ENCODE peak calls at places on chromosomes 4 and X, in six cellular contexts. V, D, Q, R, H and E are unnamed samples.

GRCh38 chr4:33837043-33837442 is 2407.3 kb downstream of the ARAP2 start:
- DNase-seq in V (peak; percentile 79), D (no peak), Q (peak; percentile 80), R (no peak), H (peak; percentile 32), E (no peak)

GRCh38 chr4:28238756-28239155 is 1378.1 kb downstream of the STIM2 start:
- DNase-seq in V (peak; percentile 6), D (no peak), Q (no peak), R (no peak), H (no peak), E (no peak)

GRCh38 chr4:163367651-163368050 is 24.0 kb downstream of the NPY5R start:
- DNase-seq in V (peak; percentile 50), D (no peak), Q (no peak), R (no peak), H (no peak), E (no peak)

GRCh38 chr4:147481577-147482109 is 746 bp downstream of the EDNRA start:
- DNase-seq in V (peak; percentile 46), D (peak; percentile 20), Q (no peak), R (peak; percentile 61), H (no peak), E (peak; percentile 37)

GRCh38 chr4:128670434-128670999 is 139.0 kb upstream of the JADE1 start:
- DNase-seq in V (no peak), D (no peak), Q (no peak), R (no peak), H (no peak), E (no peak)

GRCh38 chr4:6480532-6481088 is 8.2 kb upstream of the PPP2R2C start:
- DNase-seq in V (no peak), D (no peak), Q (no peak), R (no peak), H (peak; percentile 20), E (peak; percentile 5)

GRCh38 chrX:149283853-149284252 is 221.3 kb downstream of the IDS start:
- DNase-seq in V (no peak), D (no peak), Q (no peak), R (no peak), H (no peak), E (no peak)

GRCh38 chr4:110869862-110870577 is 247.1 kb upstream of the PITX2 start:
- DNase-seq in V (no peak), D (no peak), Q (peak; percentile 25), R (no peak), H (no peak), E (no peak)

GRCh38 chr4:134313591-134313990 is 112.0 kb upstream of the PABPC4L start:
- DNase-seq in V (no peak), D (no peak), Q (no peak), R (no peak), H (no peak), E (no peak)

GRCh38 chr4:116099596-116099995 is 985.8 kb downstream of the TRAM1L1 start:
- DNase-seq in V (peak; percentile 24), D (no peak), Q (no peak), R (no peak), H (no peak), E (no peak)

GRCh38 chr4:184444953-184445309 is 29.4 kb downstream of the IRF2 start:
- DNase-seq in V (no peak), D (no peak), Q (no peak), R (no peak), H (no peak), E (no peak)

GRCh38 chr4:127936974-127937373 is 28.0 kb downstream of the MFSD8 start:
- DNase-seq in V (peak; percentile 7), D (no peak), Q (peak; percentile 30), R (no peak), H (no peak), E (no peak)

GRCh38 chr4:17721496-17722360 is 59.7 kb downstream of the FAM184B start:
- DNase-seq in V (no peak), D (no peak), Q (peak; percentile 23), R (peak; percentile 39), H (no peak), E (no peak)

GRCh38 chr4:76779740-76780459 is 118.0 kb downstream of the SOWAHB start:
- DNase-seq in V (no peak), D (no peak), Q (peak; percentile 78), R (no peak), H (no peak), E (no peak)

GRCh38 chr4:79334341-79334740 is 8.5 kb upstream of the NAA11 start:
- DNase-seq in V (no peak), D (no peak), Q (no peak), R (no peak), H (no peak), E (no peak)

GRCh38 chr4:79341893-79342653 is 16.2 kb upstream of the NAA11 start:
- DNase-seq in V (no peak), D (no peak), Q (no peak), R (no peak), H (no peak), E (no peak)

GRCh38 chr4:79334783-79335182 is 8.9 kb upstream of the NAA11 start:
- DNase-seq in V (no peak), D (no peak), Q (no peak), R (no peak), H (no peak), E (no peak)

GRCh38 chr4:79340568-79340967 is 14.7 kb upstream of the NAA11 start:
- DNase-seq in V (no peak), D (no peak), Q (no peak), R (no peak), H (no peak), E (no peak)

DNA sequence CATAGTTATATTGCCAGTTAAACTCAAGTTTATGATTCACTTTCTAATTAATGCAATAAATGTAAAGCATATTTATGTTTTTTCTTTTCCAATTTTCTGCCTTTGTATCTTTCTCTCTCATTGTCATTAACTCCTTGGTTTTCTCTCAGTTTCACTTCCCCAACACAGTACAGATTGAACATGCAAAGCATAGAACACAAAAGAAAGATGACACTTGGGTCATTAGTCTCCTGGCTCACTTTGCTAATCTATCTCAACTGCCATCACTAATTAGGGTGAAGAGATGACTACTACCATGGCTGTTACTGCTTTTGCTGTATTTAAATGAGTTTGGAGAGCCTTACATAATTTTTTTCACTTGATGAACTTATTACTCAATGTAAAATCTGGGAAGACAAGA is 12.3 kb upstream of the NAA11 start:
- DNase-seq in V (no peak), D (no peak), Q (no peak), R (no peak), H (no peak), E (no peak)
- H3K23ac ChIP-seq in V (no peak overlapping the region), D (no peak overlapping the region), Q (no peak overlapping the region), R (no peak overlapping the region), H (no peak overlapping the region), E (no peak overlapping the region)

GRCh38 chr4:71303850-71304249 is 35.0 kb upstream of the SLC4A4 start:
- DNase-seq in V (no peak), D (no peak), Q (peak; percentile 57), R (no peak), H (no peak), E (no peak)
- H3K14ac ChIP-seq in V (no peak overlapping the region), D (no peak overlapping the region), Q (no peak overlapping the region), R (no peak overlapping the region), H (no peak overlapping the region), E (no peak overlapping the region)

GRCh38 chr4:15145709-15146108 is 143.4 kb downstream of the CPEB2 start:
- DNase-seq in V (no peak), D (no peak), Q (no peak), R (no peak), H (no peak), E (no peak)
- H3K23ac ChIP-seq in V (no peak overlapping the region), D (no peak overlapping the region), Q (no peak overlapping the region), R (no peak overlapping the region), H (no peak overlapping the region), E (no peak overlapping the region)

DNA sequence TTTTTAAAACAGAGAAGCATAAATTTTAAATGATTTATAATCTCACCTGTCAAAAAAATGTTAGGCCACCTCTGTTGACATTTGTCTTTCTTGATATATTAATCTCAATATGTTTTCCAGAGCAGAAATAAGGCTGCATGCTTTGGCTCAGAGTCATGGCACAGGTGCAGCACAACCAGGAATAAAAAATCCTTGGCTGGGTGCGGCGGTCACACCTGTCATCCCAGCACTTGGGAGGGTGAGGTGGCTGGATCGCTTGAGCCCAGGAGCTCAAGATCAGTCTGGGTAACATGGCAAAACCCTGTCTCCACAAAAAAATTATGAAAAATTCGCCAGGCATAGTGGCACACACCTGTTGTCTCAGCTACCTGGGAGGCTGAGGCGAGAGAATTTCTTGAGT is 18.1 kb downstream of the CPLX1 start:
- DNase-seq in V (no peak), D (no peak), Q (no peak), R (no peak), H (no peak), E (no peak)
- H3K14ac ChIP-seq in V (no peak overlapping the region), D (no peak overlapping the region), Q (no peak overlapping the region), R (no peak overlapping the region), H (no peak overlapping the region), E (no peak overlapping the region)

DNA sequence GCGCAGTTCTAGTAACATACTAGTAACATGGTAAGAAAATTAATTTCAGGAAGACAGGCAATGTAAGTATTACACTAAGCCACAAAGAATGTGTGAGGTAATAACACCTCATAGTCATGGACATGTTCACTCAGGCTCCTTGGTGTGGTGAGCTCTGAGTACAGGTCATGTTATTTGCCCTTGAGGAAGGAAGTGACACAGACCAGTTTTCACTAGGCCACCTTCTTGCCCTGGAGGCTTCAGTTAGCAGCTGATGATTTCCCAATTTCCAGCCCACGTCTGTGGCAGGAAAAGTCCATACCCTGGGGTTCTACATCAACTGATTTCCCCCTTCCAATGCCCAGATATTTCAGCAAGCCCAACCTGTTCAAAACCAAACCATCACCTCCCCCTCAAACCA is 6.7 kb downstream of the APOO start:
- DNase-seq in V (peak; percentile 87), D (no peak), Q (peak; percentile 84), R (no peak), H (peak; percentile 79), E (no peak)
- H3K23ac ChIP-seq in V (no peak overlapping the region), D (no peak overlapping the region), Q (no peak overlapping the region), R (no peak overlapping the region), H (no peak overlapping the region), E (no peak overlapping the region)

GRCh38 chrX:119943185-119943988 is at the start of gene NKAP:
- DNase-seq in V (peak; percentile 94), D (peak; percentile 83), Q (peak; percentile 94), R (peak; percentile 84), H (peak; percentile 69), E (peak; percentile 86)
- H3K14ac ChIP-seq in V (peak within 1 kb of the TSS; percentile 84), D (peak within 1 kb of the TSS; percentile 38), Q (peak within 1 kb of the TSS; percentile 74), R (no peak within 1 kb of the TSS), H (peak within 1 kb of the TSS; percentile 57), E (no peak within 1 kb of the TSS)

GRCh38 chr4:186192068-186192751 is 843 bp downstream of the CYP4V2 start:
- DNase-seq in V (peak; percentile 60), D (peak; percentile 29), Q (peak; percentile 48), R (peak; percentile 72), H (peak; percentile 28), E (peak; percentile 59)

GRCh38 chr4:186193851-186194250 is 2.5 kb downstream of the CYP4V2 start:
- DNase-seq in V (no peak), D (no peak), Q (no peak), R (no peak), H (no peak), E (no peak)

GRCh38 chr4:186189656-186190055 is 1.7 kb upstream of the CYP4V2 start:
- DNase-seq in V (no peak), D (no peak), Q (no peak), R (no peak), H (no peak), E (no peak)

GRCh38 chr4:186190456-186191265 is 706 bp upstream of the CYP4V2 start:
- DNase-seq in V (peak; percentile 43), D (no peak), Q (no peak), R (peak; percentile 61), H (no peak), E (peak; percentile 50)

GRCh38 chr4:186191266-186192067 is at the start of gene CYP4V2:
- DNase-seq in V (peak; percentile 87), D (peak; percentile 69), Q (peak; percentile 72), R (peak; percentile 83), H (peak; percentile 69), E (peak; percentile 75)
- H3K23ac ChIP-seq in V (peak within 1 kb of the TSS; percentile 90), D (peak within 1 kb of the TSS; percentile 90), Q (peak within 1 kb of the TSS; percentile 85), R (no peak within 1 kb of the TSS), H (no peak within 1 kb of the TSS), E (no peak within 1 kb of the TSS)